ENCODE peak calls at places on chromosomes 1 and 21, in seven cellular contexts. One of them, this sample, is unnamed.

GRCh38 chr1:22048351-22049192 is 3.9 kb upstream of the CDC42 start:
- DNase-seq in ELR: peak; percentile 11
- DNase-seq in germinal center: no peak
- DNase-seq in activated CD4-positive, alpha-beta T cell treated with anti-CD3 and anti-CD28 coated beads for 24 hours: peak; percentile 37
- DNase-seq in A172: no peak
- DNase-seq in EL: peak; percentile 28
- DNase-seq in activated CD8-positive, alpha-beta T cell treated with anti-CD3 and anti-CD28 coated beads, Interleukin-2, amount 10 ng/mL, durations not matched to agents 7 days and 5 days: no peak
- DNase-seq in this sample: peak; percentile 71

GRCh38 chr1:184021666-184022198 is 15.8 kb downstream of the COLGALT2 start:
- DNase-seq in ELR: no peak
- DNase-seq in germinal center: no peak
- DNase-seq in activated CD4-positive, alpha-beta T cell treated with anti-CD3 and anti-CD28 coated beads for 24 hours: no peak
- DNase-seq in A172: no peak
- DNase-seq in EL: no peak
- DNase-seq in activated CD8-positive, alpha-beta T cell treated with anti-CD3 and anti-CD28 coated beads, Interleukin-2, amount 10 ng/mL, durations not matched to agents 7 days and 5 days: no peak
- DNase-seq in this sample: no peak

GRCh38 chr21:37915516-37915915 is 741 bp downstream of the KCNJ6 start:
- DNase-seq in ELR: no peak
- DNase-seq in germinal center: no peak
- DNase-seq in activated CD4-positive, alpha-beta T cell treated with anti-CD3 and anti-CD28 coated beads for 24 hours: no peak
- DNase-seq in A172: no peak
- DNase-seq in EL: no peak
- DNase-seq in activated CD8-positive, alpha-beta T cell treated with anti-CD3 and anti-CD28 coated beads, Interleukin-2, amount 10 ng/mL, durations not matched to agents 7 days and 5 days: no peak
- DNase-seq in this sample: no peak

GRCh38 chr1:218584418-218585155 is 239.5 kb downstream of the TGFB2 start:
- DNase-seq in ELR: peak; percentile 84
- DNase-seq in germinal center: no peak
- DNase-seq in activated CD4-positive, alpha-beta T cell treated with anti-CD3 and anti-CD28 coated beads for 24 hours: no peak
- DNase-seq in A172: peak; percentile 95
- DNase-seq in EL: peak; percentile 65
- DNase-seq in activated CD8-positive, alpha-beta T cell treated with anti-CD3 and anti-CD28 coated beads, Interleukin-2, amount 10 ng/mL, durations not matched to agents 7 days and 5 days: no peak
- DNase-seq in this sample: peak; percentile 97

GRCh38 chr1:115089443-115090340 is at the start of gene TSPAN2:
- DNase-seq in ELR: peak; percentile 46
- DNase-seq in germinal center: peak; percentile 69
- DNase-seq in activated CD4-positive, alpha-beta T cell treated with anti-CD3 and anti-CD28 coated beads for 24 hours: no peak
- DNase-seq in A172: peak; percentile 46
- DNase-seq in EL: peak; percentile 65
- DNase-seq in activated CD8-positive, alpha-beta T cell treated with anti-CD3 and anti-CD28 coated beads, Interleukin-2, amount 10 ng/mL, durations not matched to agents 7 days and 5 days: peak; percentile 36
- DNase-seq in this sample: peak; percentile 61

GRCh38 chr1:8711873-8712412 is 105.5 kb downstream of the RERE start:
- DNase-seq in ELR: no peak
- DNase-seq in germinal center: no peak
- DNase-seq in activated CD4-positive, alpha-beta T cell treated with anti-CD3 and anti-CD28 coated beads for 24 hours: no peak
- DNase-seq in A172: no peak
- DNase-seq in EL: no peak
- DNase-seq in activated CD8-positive, alpha-beta T cell treated with anti-CD3 and anti-CD28 coated beads, Interleukin-2, amount 10 ng/mL, durations not matched to agents 7 days and 5 days: no peak
- DNase-seq in this sample: no peak

GRCh38 chr1:240575976-240576666 is 35.8 kb downstream of the GREM2 start:
- DNase-seq in ELR: peak; percentile 62
- DNase-seq in germinal center: peak; percentile 2
- DNase-seq in activated CD4-positive, alpha-beta T cell treated with anti-CD3 and anti-CD28 coated beads for 24 hours: no peak
- DNase-seq in A172: peak; percentile 76
- DNase-seq in EL: peak; percentile 64
- DNase-seq in activated CD8-positive, alpha-beta T cell treated with anti-CD3 and anti-CD28 coated beads, Interleukin-2, amount 10 ng/mL, durations not matched to agents 7 days and 5 days: peak; percentile 28
- DNase-seq in this sample: no peak

GRCh38 chr1:203129501-203130231 is 2.1 kb downstream of the ADORA1 start:
- DNase-seq in ELR: no peak
- DNase-seq in germinal center: no peak
- DNase-seq in activated CD4-positive, alpha-beta T cell treated with anti-CD3 and anti-CD28 coated beads for 24 hours: no peak
- DNase-seq in A172: no peak
- DNase-seq in EL: no peak
- DNase-seq in activated CD8-positive, alpha-beta T cell treated with anti-CD3 and anti-CD28 coated beads, Interleukin-2, amount 10 ng/mL, durations not matched to agents 7 days and 5 days: no peak
- DNase-seq in this sample: no peak

GRCh38 chr21:45364464-45365185 is 40.3 kb upstream of the COL18A1 start:
- DNase-seq in ELR: peak; percentile 76
- DNase-seq in germinal center: no peak
- DNase-seq in activated CD4-positive, alpha-beta T cell treated with anti-CD3 and anti-CD28 coated beads for 24 hours: no peak
- DNase-seq in A172: peak; percentile 87
- DNase-seq in EL: peak; percentile 78
- DNase-seq in activated CD8-positive, alpha-beta T cell treated with anti-CD3 and anti-CD28 coated beads, Interleukin-2, amount 10 ng/mL, durations not matched to agents 7 days and 5 days: no peak
- DNase-seq in this sample: no peak

GRCh38 chr1:18997508-18997907 is 41.0 kb upstream of the IFFO2 start:
- DNase-seq in ELR: no peak
- DNase-seq in germinal center: no peak
- DNase-seq in activated CD4-positive, alpha-beta T cell treated with anti-CD3 and anti-CD28 coated beads for 24 hours: no peak
- DNase-seq in A172: no peak
- DNase-seq in EL: no peak
- DNase-seq in activated CD8-positive, alpha-beta T cell treated with anti-CD3 and anti-CD28 coated beads, Interleukin-2, amount 10 ng/mL, durations not matched to agents 7 days and 5 days: no peak
- DNase-seq in this sample: no peak

GRCh38 chr1:234659538-234659937 is 49.6 kb upstream of the IRF2BP2 start:
- DNase-seq in ELR: peak; percentile 96
- DNase-seq in germinal center: no peak
- DNase-seq in activated CD4-positive, alpha-beta T cell treated with anti-CD3 and anti-CD28 coated beads for 24 hours: no peak
- DNase-seq in A172: peak; percentile 98
- DNase-seq in EL: peak; percentile 86
- DNase-seq in activated CD8-positive, alpha-beta T cell treated with anti-CD3 and anti-CD28 coated beads, Interleukin-2, amount 10 ng/mL, durations not matched to agents 7 days and 5 days: no peak
- DNase-seq in this sample: peak; percentile 89

GRCh38 chr1:84206416-84206815 is 62.3 kb downstream of the PRKACB start:
- DNase-seq in ELR: no peak
- DNase-seq in germinal center: no peak
- DNase-seq in activated CD4-positive, alpha-beta T cell treated with anti-CD3 and anti-CD28 coated beads for 24 hours: no peak
- DNase-seq in A172: no peak
- DNase-seq in EL: no peak
- DNase-seq in activated CD8-positive, alpha-beta T cell treated with anti-CD3 and anti-CD28 coated beads, Interleukin-2, amount 10 ng/mL, durations not matched to agents 7 days and 5 days: no peak
- DNase-seq in this sample: no peak

GRCh38 chr1:13976485-13976884 is 276.5 kb downstream of the PRDM2 start:
- DNase-seq in ELR: no peak
- DNase-seq in germinal center: no peak
- DNase-seq in activated CD4-positive, alpha-beta T cell treated with anti-CD3 and anti-CD28 coated beads for 24 hours: no peak
- DNase-seq in A172: no peak
- DNase-seq in EL: no peak
- DNase-seq in activated CD8-positive, alpha-beta T cell treated with anti-CD3 and anti-CD28 coated beads, Interleukin-2, amount 10 ng/mL, durations not matched to agents 7 days and 5 days: no peak
- DNase-seq in this sample: peak; percentile 27

GRCh38 chr1:206698990-206699586 is 14.4 kb downstream of the MAPKAPK2 start:
- DNase-seq in ELR: no peak
- DNase-seq in germinal center: no peak
- DNase-seq in activated CD4-positive, alpha-beta T cell treated with anti-CD3 and anti-CD28 coated beads for 24 hours: no peak
- DNase-seq in A172: no peak
- DNase-seq in EL: no peak
- DNase-seq in activated CD8-positive, alpha-beta T cell treated with anti-CD3 and anti-CD28 coated beads, Interleukin-2, amount 10 ng/mL, durations not matched to agents 7 days and 5 days: no peak
- DNase-seq in this sample: no peak

GRCh38 chr1:39332291-39332690 is 127.8 kb downstream of the MACF1 start:
- DNase-seq in ELR: peak; percentile 18
- DNase-seq in germinal center: no peak
- DNase-seq in activated CD4-positive, alpha-beta T cell treated with anti-CD3 and anti-CD28 coated beads for 24 hours: no peak
- DNase-seq in A172: no peak
- DNase-seq in EL: no peak
- DNase-seq in activated CD8-positive, alpha-beta T cell treated with anti-CD3 and anti-CD28 coated beads, Interleukin-2, amount 10 ng/mL, durations not matched to agents 7 days and 5 days: no peak
- DNase-seq in this sample: no peak